ENCODE peak calls at places on chromosomes 1 and 21, in nine cellular contexts. L, Y, V, D, Q, U, F, M and O are unnamed samples.

GRCh38 chr21:42214081-42214750 is 4.7 kb upstream of the ABCG1 start:
- DNase-seq in L (no peak), Y (no peak), V (no peak), D (no peak), Q (no peak), U (no peak), F (no peak), M (no peak), O (no peak)

GRCh38 chr21:26405735-26406361 is 167.2 kb downstream of the CYYR1 start:
- DNase-seq in L (no peak), Y (peak; percentile 65), V (no peak), D (no peak), Q (peak; percentile 39), U (peak; percentile 72), F (no peak), M (no peak), O (peak; percentile 8)

GRCh38 chr1:16718908-16719533 is 21.3 kb upstream of the RNU1-4 start:
- DNase-seq in L (no peak), Y (no peak), V (peak; percentile 23), D (no peak), Q (peak; percentile 16), U (no peak), F (no peak), M (no peak), O (peak; percentile 45)

GRCh38 chr1:27098447-27099153 is 56.3 kb downstream of the SLC9A1 start:
- DNase-seq in L (no peak), Y (no peak), V (peak; percentile 44), D (peak; percentile 70), Q (no peak), U (no peak), F (no peak), M (no peak), O (no peak)

GRCh38 chr1:234912541-234913312 is 215.9 kb downstream of the TOMM20 start:
- DNase-seq in L (no peak), Y (no peak), V (no peak), D (no peak), Q (no peak), U (no peak), F (no peak), M (no peak), O (no peak)

GRCh38 chr21:34603002-34603709 is 11.8 kb downstream of the RCAN1 start:
- DNase-seq in L (peak; percentile 48), Y (peak; percentile 63), V (peak; percentile 33), D (peak; percentile 92), Q (peak; percentile 28), U (peak; percentile 70), F (peak; percentile 79), M (no peak), O (peak; percentile 79)

GRCh38 chr1:61343623-61344257 is 261.4 kb downstream of the NFIA start:
- DNase-seq in L (no peak), Y (no peak), V (no peak), D (no peak), Q (no peak), U (no peak), F (no peak), M (no peak), O (no peak)

GRCh38 chr1:8281843-8282509 is 35.9 kb upstream of the SLC45A1 start:
- DNase-seq in L (no peak), Y (no peak), V (no peak), D (peak; percentile 32), Q (no peak), U (peak; percentile 16), F (no peak), M (no peak), O (no peak)

GRCh38 chr1:248897412-248898337 is 8.4 kb upstream of the PGBD2 start:
- DNase-seq in L (no peak), Y (no peak), V (no peak), D (no peak), Q (no peak), U (no peak), F (no peak), M (no peak), O (no peak)

GRCh38 chr1:172928412-172928811 is 122.3 kb downstream of the TNFSF18 start:
- DNase-seq in L (no peak), Y (no peak), V (no peak), D (no peak), Q (no peak), U (peak; percentile 98), F (no peak), M (no peak), O (no peak)

GRCh38 chr1:77889671-77890070 is 1.2 kb downstream of the NEXN start:
- DNase-seq in L (no peak), Y (no peak), V (no peak), D (no peak), Q (no peak), U (peak; percentile 91), F (no peak), M (no peak), O (no peak)

GRCh38 chr1:197811769-197812168 is 36.5 kb upstream of the DENND1B start:
- DNase-seq in L (no peak), Y (no peak), V (no peak), D (no peak), Q (no peak), U (peak; percentile 28), F (no peak), M (no peak), O (no peak)

GRCh38 chr21:44303490-44303981 is 3.7 kb downstream of the PFKL start:
- DNase-seq in L (no peak), Y (no peak), V (peak; percentile 56), D (no peak), Q (no peak), U (no peak), F (no peak), M (no peak), O (no peak)

GRCh38 chr1:219773775-219774174 is 154.6 kb downstream of the SLC30A10 start:
- DNase-seq in L (peak; percentile 13), Y (no peak), V (no peak), D (no peak), Q (no peak), U (no peak), F (no peak), M (no peak), O (peak; percentile 35)

GRCh38 chr1:154943649-154944421 is 7.3 kb upstream of the PMVK start:
- DNase-seq in L (peak; percentile 52), Y (peak; percentile 51), V (peak; percentile 75), D (peak; percentile 51), Q (peak; percentile 58), U (peak; percentile 12), F (peak; percentile 55), M (no peak), O (peak; percentile 69)

GRCh38 chr1:168362991-168363390 is 82.3 kb downstream of the TBX19 start:
- DNase-seq in L (no peak), Y (peak; percentile 98), V (no peak), D (no peak), Q (peak; percentile 88), U (no peak), F (no peak), M (peak; percentile 36), O (no peak)

GRCh38 chr1:36351222-36351977 is 28.0 kb upstream of the EVA1B start:
- DNase-seq in L (no peak), Y (no peak), V (no peak), D (no peak), Q (no peak), U (peak; percentile 86), F (peak; percentile 30), M (no peak), O (no peak)

GRCh38 chr1:52603680-52604501 is 1.7 kb downstream of the GPX7 start:
- DNase-seq in L (no peak), Y (no peak), V (no peak), D (peak; percentile 27), Q (no peak), U (peak; percentile 16), F (no peak), M (no peak), O (peak; percentile 24)

GRCh38 chr1:46153228-46153627 is 20.8 kb upstream of the PIK3R3 start:
- DNase-seq in L (no peak), Y (no peak), V (no peak), D (no peak), Q (no peak), U (peak; percentile 22), F (no peak), M (no peak), O (no peak)

GRCh38 chr1:31762726-31763670 is 1.1 kb downstream of the ADGRB2 start:
- DNase-seq in L (peak; percentile 71), Y (peak; percentile 65), V (peak; percentile 92), D (peak; percentile 82), Q (peak; percentile 69), U (peak; percentile 27), F (peak; percentile 76), M (peak; percentile 46), O (peak; percentile 83)

GRCh38 chr1:57620589-57620988 is 196.7 kb upstream of the DAB1 start:
- DNase-seq in L (no peak), Y (no peak), V (no peak), D (no peak), Q (no peak), U (no peak), F (no peak), M (no peak), O (no peak)

GRCh38 chr1:54502342-54502741 is 45.7 kb upstream of the ACOT11 start:
- DNase-seq in L (no peak), Y (no peak), V (no peak), D (no peak), Q (no peak), U (no peak), F (no peak), M (no peak), O (no peak)

GRCh38 chr1:153958961-153959260 is 499 bp upstream of the CRTC2 start:
- DNase-seq in L (no peak), Y (no peak), V (no peak), D (no peak), Q (no peak), U (no peak), F (no peak), M (no peak), O (no peak)

GRCh38 chr1:5858844-5859407 is 133.3 kb downstream of the NPHP4 start:
- DNase-seq in L (no peak), Y (no peak), V (no peak), D (no peak), Q (no peak), U (no peak), F (no peak), M (no peak), O (no peak)

GRCh38 chr21:45845790-45846130 is 135.8 kb upstream of the COL6A1 start:
- DNase-seq in L (no peak), Y (no peak), V (no peak), D (no peak), Q (no peak), U (no peak), F (no peak), M (no peak), O (no peak)

GRCh38 chr1:36156329-36157114 is 562 bp downstream of the MAP7D1 start:
- DNase-seq in L (no peak), Y (peak; percentile 79), V (peak; percentile 71), D (peak; percentile 85), Q (peak; percentile 68), U (peak; percentile 47), F (peak; percentile 74), M (no peak), O (peak; percentile 68)

GRCh38 chr1:203557390-203557789 is 63.4 kb downstream of the OPTC start:
- DNase-seq in L (no peak), Y (no peak), V (no peak), D (peak; percentile 79), Q (no peak), U (peak; percentile 83), F (no peak), M (no peak), O (no peak)

GRCh38 chr1:235960799-235961198 is 94.1 kb upstream of the LYST start:
- DNase-seq in L (no peak), Y (no peak), V (no peak), D (no peak), Q (no peak), U (no peak), F (no peak), M (no peak), O (no peak)

GRCh38 chr21:42530167-42530518 is 16.5 kb downstream of the SLC37A1 start:
- DNase-seq in L (no peak), Y (no peak), V (no peak), D (no peak), Q (no peak), U (no peak), F (no peak), M (no peak), O (no peak)

GRCh38 chr1:205150651-205151428 is 29.1 kb upstream of the RBBP5 start:
- DNase-seq in L (no peak), Y (no peak), V (no peak), D (no peak), Q (no peak), U (peak; percentile 66), F (no peak), M (no peak), O (no peak)

GRCh38 chr1:72227667-72228066 is 54.7 kb downstream of the NEGR1 start:
- DNase-seq in L (no peak), Y (no peak), V (no peak), D (no peak), Q (no peak), U (peak; percentile 24), F (no peak), M (no peak), O (no peak)